ENCODE peak calls at places on chromosomes 4 and X, in six cellular contexts. G is HEK293T, V is neural progenitor cell, W is H9, S is GM06990, D is omental fat pad. Z is an unnamed sample.

GRCh38 chr4:27040351-27040750 is 179.7 kb downstream of the STIM2 start:
- DNase-seq in G (no peak), V (no peak), W (no peak), S (no peak), D (no peak), Z (no peak)

GRCh38 chr4:150236626-150237025 is 158.4 kb downstream of the DCLK2 start:
- DNase-seq in G (no peak), V (no peak), W (no peak), S (no peak), D (no peak), Z (no peak)

GRCh38 chr4:148126825-148127224 is 315.4 kb downstream of the NR3C2 start:
- DNase-seq in G (no peak), V (no peak), W (no peak), S (no peak), D (no peak), Z (no peak)

GRCh38 chr4:153371835-153372234 is 27.3 kb downstream of the MND1 start:
- DNase-seq in G (no peak), V (no peak), W (no peak), S (no peak), D (no peak), Z (no peak)

GRCh38 chr4:40562681-40563080 is 67.0 kb downstream of the RBM47 start:
- DNase-seq in G (no peak), V (no peak), W (no peak), S (no peak), D (no peak), Z (no peak)

GRCh38 chr4:151098191-151098590 is 1.2 kb upstream of the RPS3A start:
- DNase-seq in G (no peak), V (no peak), W (no peak), S (peak; percentile 43), D (no peak), Z (peak; percentile 41)

GRCh38 chr4:110132822-110133719 is 65.3 kb downstream of the ELOVL6 start:
- DNase-seq in G (no peak), V (no peak), W (no peak), S (no peak), D (no peak), Z (no peak)

GRCh38 chrX:39975094-39975865 is 122.5 kb downstream of the BCOR start:
- DNase-seq in G (no peak), V (no peak), W (no peak), S (no peak), D (no peak), Z (no peak)

GRCh38 chr4:38678078-38678477 is 14.1 kb downstream of the KLF3 start:
- DNase-seq in G (no peak), V (no peak), W (no peak), S (no peak), D (no peak), Z (peak; percentile 73)

GRCh38 chr4:76883147-76883546 is 14.8 kb downstream of the SOWAHB start:
- DNase-seq in G (no peak), V (no peak), W (no peak), S (no peak), D (no peak), Z (no peak)

GRCh38 chr4:175273995-175274753 is 356.0 kb downstream of the ADAM29 start:
- DNase-seq in G (no peak), V (no peak), W (no peak), S (no peak), D (no peak), Z (no peak)

GRCh38 chr4:41363384-41363981 is 106.8 kb downstream of the UCHL1 start:
- DNase-seq in G (no peak), V (peak; percentile 37), W (peak; percentile 47), S (no peak), D (no peak), Z (peak; percentile 72)

GRCh38 chrX:106608016-106608415 is 3.8 kb upstream of the RADX start:
- DNase-seq in G (no peak), V (peak; percentile 25), W (no peak), S (no peak), D (no peak), Z (no peak)

GRCh38 chrX:47502591-47503222 is 19.7 kb upstream of the ZNF41 start:
- DNase-seq in G (no peak), V (no peak), W (no peak), S (no peak), D (no peak), Z (no peak)

GRCh38 chr4:185576918-185577591 is 41.7 kb upstream of the PDLIM3 start:
- DNase-seq in G (no peak), V (no peak), W (no peak), S (no peak), D (no peak), Z (no peak)

GRCh38 chr4:40241936-40242590 is 45.2 kb downstream of the RHOH start:
- DNase-seq in G (no peak), V (no peak), W (no peak), S (no peak), D (no peak), Z (no peak)

Z was measured in MG63.